ENCODE peak calls at places on chromosomes 1 and 21, in five cellular contexts. R is mammary epithelial cell, Z is left lung, P is sigmoid colon, F is uterus. A is an unnamed sample. For H3K4me1, the result is how much of the 10 kb centered on the place peaks cover.

GRCh38 chr1:59686170-59686569 is 128.6 kb upstream of the HOOK1 start:
- DNase-seq in Z (no peak), P (no peak), F (no peak), R (no peak), A (peak)

GRCh38 chr1:37605061-37605650 is 9.4 kb upstream of the GNL2 start:
- DNase-seq in P (no peak), F (no peak), Z (no peak), R (no peak), A (no peak)

GRCh38 chr21:45169001-45169400 is 94.6 kb downstream of the ADARB1 start:
- DNase-seq in F (no peak), Z (no peak), P (peak), R (no peak), A (no peak)

GRCh38 chr1:221286399-221286798 is 407.2 kb downstream of the HLX start:
- DNase-seq in F (no peak), P (no peak), R (no peak), Z (no peak), A (peak)

GRCh38 chr21:34243562-34243961 is 120.2 kb upstream of the KCNE2 start:
- DNase-seq in R (peak), Z (no peak), F (no peak), P (no peak), A (peak)

GRCh38 chr1:169528214-169529067 is 42.7 kb upstream of the SLC19A2 start:
- DNase-seq in R (no peak), F (no peak), Z (no peak), P (no peak), A (no peak)

GRCh38 chr1:202243006-202243405 is 49.4 kb downstream of the LGR6 start:
- DNase-seq in F (no peak), R (no peak), P (peak), Z (no peak), A (no peak)

GRCh38 chr1:107430540-107431228 is 289.8 kb downstream of the NTNG1 start:
- DNase-seq in P (no peak), R (peak), F (peak), Z (no peak), A (peak)

GRCh38 chr1:5279127-5279526 is 624.7 kb downstream of the AJAP1 start:
- DNase-seq in R (no peak), Z (no peak), F (no peak), P (peak), A (no peak)

GRCh38 chr1:50416553-50417453 is 6.4 kb downstream of the DMRTA2 start:
- DNase-seq in Z (no peak), R (no peak), F (no peak), P (no peak), A (no peak)

GRCh38 chr1:88847618-88848017 is 43.7 kb downstream of the GTF2B start:
- DNase-seq in Z (no peak), F (no peak), P (no peak), R (no peak), A (peak)

GRCh38 chr1:202959276-202959620 is 1.1 kb upstream of the ADIPOR1 start:
- DNase-seq in R (peak), F (no peak), Z (no peak), P (no peak), A (peak)

GRCh38 chr21:15928196-15928595 is 198.4 kb downstream of the USP25 start:
- DNase-seq in R (no peak), Z (no peak), F (no peak), P (no peak), A (no peak)

GRCh38 chr1:8816831-8817412 is 518 bp downstream of the RERE start:
- DNase-seq in F (peak), R (peak), P (peak), Z (peak), A (peak)

GRCh38 chr1:29004288-29004687 is 89.9 kb downstream of the EPB41 start:
- DNase-seq in R (no peak), F (no peak), P (no peak), Z (no peak), A (no peak)

GRCh38 chr21:10639123-10639522 is 117.7 kb downstream of the TPTE start:
- DNase-seq in F (no peak), R (no peak), Z (no peak), P (no peak), A (no peak)

GRCh38 chr1:51284487-51284954 is 45.8 kb downstream of the TTC39A start:
- DNase-seq in F (no peak), P (no peak), Z (no peak), R (no peak), A (peak)

GRCh38 chr1:152752225-152752624 is 5.6 kb upstream of the KPRP start:
- DNase-seq in F (no peak), R (peak), P (no peak), Z (no peak), A (no peak)

DNA sequence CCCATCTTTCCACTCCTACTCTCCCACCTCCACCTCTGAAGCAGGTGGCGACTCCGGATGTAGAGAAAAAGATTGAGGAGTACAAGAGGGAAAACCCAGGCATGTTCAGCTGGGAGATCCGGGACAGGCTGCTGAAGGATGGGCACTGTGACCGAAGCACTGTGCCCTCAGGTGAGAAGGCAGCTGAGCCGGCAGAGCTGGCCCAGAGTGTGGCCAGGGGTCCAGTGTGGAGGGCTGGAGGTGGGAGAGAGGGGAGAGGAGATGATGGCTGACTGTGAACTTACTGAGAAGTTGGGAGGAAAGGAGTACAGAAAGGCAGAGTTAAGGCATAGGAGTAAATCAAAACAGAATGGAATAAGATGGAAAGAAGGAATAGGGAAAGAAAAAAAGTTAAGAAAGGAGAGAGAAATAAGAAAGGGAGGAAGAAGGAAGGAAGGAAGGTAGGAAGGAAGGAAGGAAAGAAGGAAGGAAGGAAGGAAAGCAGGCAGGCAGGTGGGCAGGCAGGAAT is 4.5 kb downstream of the PAX7 start:
- DNase-seq in Z (no peak), R (no peak), F (no peak), P (no peak), A (no peak)
- H3K4me3 ChIP-seq in Z (no peak), R (no peak), F (no peak), P (no peak), A (no peak)

DNA sequence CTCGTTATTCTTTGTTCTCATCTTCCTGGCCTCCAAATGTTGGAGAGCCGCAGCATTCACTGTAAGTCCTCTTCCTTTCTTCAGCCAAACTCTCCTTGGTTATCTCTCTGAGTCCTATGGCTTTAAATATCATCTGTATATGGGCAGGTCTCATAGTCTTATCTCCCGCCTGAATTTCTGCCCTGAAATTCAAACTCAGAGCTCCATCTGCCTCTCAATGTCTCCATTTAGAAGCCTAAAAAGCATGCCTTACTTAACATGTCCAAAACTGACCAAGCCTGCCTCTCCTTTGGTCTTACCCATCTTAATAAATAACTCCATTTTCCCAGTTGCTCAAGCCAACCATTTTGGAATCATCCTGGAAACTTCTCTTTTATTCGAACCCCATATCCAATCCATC is 80.7 kb downstream of the DHRS3 start:
- DNase-seq in R (no peak), P (no peak), Z (no peak), F (no peak), A (no peak)
- H3K4me1 ChIP-seq in R (under half), P (under half), Z (under half), F (under half), A (under half)

GRCh38 chr1:209405183-209405823 is 178.2 kb upstream of the CAMK1G start:
- DNase-seq in F (no peak), R (peak), P (no peak), Z (no peak), A (peak)
- H3K4me3 ChIP-seq in F (no peak), R (no peak), P (no peak), Z (no peak), A (peak)

GRCh38 chr1:234722267-234722704 is 112.3 kb upstream of the IRF2BP2 start:
- DNase-seq in F (peak), Z (no peak), R (no peak), P (peak), A (peak)
- H3K4me1 ChIP-seq in F (under half), Z (half or more), R (half or more), P (half or more), A (under half)

GRCh38 chr1:149848340-149848771 is 51.0 kb upstream of the BOLA1 start:
- DNase-seq in Z (no peak), R (no peak), P (no peak), F (no peak), A (peak)
- H3K4me3 ChIP-seq in Z (no peak), R (peak), P (no peak), F (no peak), A (no peak)

GRCh38 chr1:26784023-26784871 is 3.5 kb upstream of the PIGV start:
- DNase-seq in Z (no peak), F (peak), R (no peak), P (peak), A (peak)
- H3K4me1 ChIP-seq in Z (under half), F (under half), R (under half), P (half or more), A (under half)